ENCODE peak calls at places on chromosomes 11 and 22, in nine cellular contexts. C is lower lobe of right lung, B is PC-3, F is HepG2, E is uterus, W is cardiac muscle cell, U is left ventricle myocardium inferior, Z is OCI-LY7, S is fibroblast of lung. G is an unnamed sample.

GRCh38 chr11:35970445-35970844 is 26.6 kb downstream of the LDLRAD3 start:
- DNase-seq in Z (no peak), F (no peak), W (no peak), C (no peak), E (no peak), U (no peak), S (no peak), B (no peak), G (no peak)

GRCh38 chr22:30664798-30665197 is 2.9 kb downstream of the DUSP18 start:
- DNase-seq in S (no peak), F (no peak), W (no peak), E (no peak), U (no peak), B (no peak), Z (no peak), C (no peak), G (no peak)

GRCh38 chr22:49540571-49541450 is 286.9 kb downstream of the BRD1 start:
- DNase-seq in C (peak; percentile 38), W (no peak), U (no peak), E (no peak), F (no peak), S (no peak), B (no peak), Z (no peak), G (no peak)

GRCh38 chr22:50027639-50028537 is 15.3 kb upstream of the IL17REL start:
- DNase-seq in B (peak; percentile 73), E (no peak), C (peak; percentile 60), U (no peak), W (no peak), S (peak; percentile 9), F (no peak), Z (peak; percentile 9), G (no peak)

GRCh38 chr11:65918211-65919150 is at the start of gene C11orf68:
- DNase-seq in S (no peak), U (no peak), C (no peak), W (peak; percentile 63), Z (no peak), F (no peak), E (no peak), B (peak; percentile 50), G (peak; percentile 52)

GRCh38 chr11:61771995-61772455 is 19.6 kb downstream of the MYRF start:
- DNase-seq in W (peak; percentile 58), Z (no peak), F (no peak), S (no peak), B (no peak), C (no peak), E (no peak), U (no peak), G (no peak)

GRCh38 chr11:23124996-23125395 is 264.7 kb upstream of the CCDC179 start:
- DNase-seq in W (no peak), B (peak; percentile 9), S (peak; percentile 11), C (no peak), U (no peak), E (no peak), Z (no peak), F (peak; percentile 6), G (peak; percentile 15)

GRCh38 chr11:102802341-102802740 is 4.4 kb upstream of the MMP1 start:
- DNase-seq in B (peak; percentile 91), C (no peak), W (no peak), S (peak; percentile 92), Z (no peak), E (no peak), U (no peak), F (no peak), G (no peak)

GRCh38 chr11:104484784-104485554 is 321.0 kb upstream of the PDGFD start:
- DNase-seq in C (no peak), S (no peak), F (no peak), U (no peak), E (no peak), B (no peak), W (no peak), Z (no peak), G (no peak)

GRCh38 chr22:17109976-17110375 is 11.2 kb downstream of the TMEM121B start:
- DNase-seq in Z (no peak), W (no peak), E (no peak), F (no peak), B (no peak), U (no peak), C (no peak), S (no peak), G (no peak)

GRCh38 chr11:18203723-18204122 is 31.1 kb downstream of the MRGPRX4 start:
- DNase-seq in B (peak; percentile 12), E (no peak), S (no peak), W (peak; percentile 46), Z (no peak), C (no peak), F (peak; percentile 31), U (no peak), G (no peak)

GRCh38 chr11:36417154-36417553 is 92.9 kb downstream of the TRAF6 start:
- DNase-seq in C (no peak), E (no peak), B (no peak), F (no peak), S (no peak), W (no peak), U (no peak), Z (no peak), G (no peak)

GRCh38 chr22:38721551-38721950 is 15.8 kb downstream of the GTPBP1 start:
- DNase-seq in B (no peak), F (no peak), U (no peak), Z (no peak), C (no peak), E (no peak), W (no peak), S (no peak), G (no peak)

GRCh38 chr11:67615455-67616430 is 9.0 kb downstream of the NDUFV1 start:
- DNase-seq in Z (peak; percentile 67), W (peak; percentile 65), C (peak; percentile 65), U (no peak), E (no peak), S (no peak), F (peak; percentile 35), B (peak; percentile 62), G (peak; percentile 69)

GRCh38 chr11:88179141-88179540 is 3.9 kb upstream of the RAB38 start:
- DNase-seq in E (no peak), Z (no peak), U (no peak), F (no peak), S (peak; percentile 85), B (peak; percentile 94), W (no peak), C (no peak), G (no peak)

GRCh38 chr11:120141144-120142071 is 3.5 kb upstream of the TRIM29 start:
- DNase-seq in C (peak; percentile 10), Z (no peak), W (no peak), S (no peak), E (no peak), U (no peak), B (no peak), F (no peak), G (no peak)

GRCh38 chr22:33706100-33706499 is 214.2 kb downstream of the LARGE1 start:
- DNase-seq in F (no peak), S (no peak), C (no peak), B (no peak), U (no peak), W (peak; percentile 10), E (no peak), Z (no peak), G (no peak)

GRCh38 chr11:109926941-109927340 is 166.3 kb upstream of the ZC3H12C start:
- DNase-seq in E (no peak), Z (no peak), F (no peak), C (no peak), U (no peak), B (no peak), S (no peak), W (no peak), G (no peak)

GRCh38 chr11:11916981-11917399 is 75.2 kb downstream of the USP47 start:
- DNase-seq in S (peak; percentile 95), Z (no peak), W (no peak), C (no peak), E (no peak), B (peak; percentile 55), U (no peak), F (peak; percentile 2), G (no peak)

GRCh38 chr11:126416542-126417090 is 61.1 kb downstream of the ST3GAL4 start:
- DNase-seq in U (peak; percentile 91), Z (peak; percentile 62), W (peak; percentile 74), S (peak; percentile 80), F (no peak), C (peak; percentile 92), E (peak; percentile 93), B (no peak), G (peak; percentile 56)

DNA sequence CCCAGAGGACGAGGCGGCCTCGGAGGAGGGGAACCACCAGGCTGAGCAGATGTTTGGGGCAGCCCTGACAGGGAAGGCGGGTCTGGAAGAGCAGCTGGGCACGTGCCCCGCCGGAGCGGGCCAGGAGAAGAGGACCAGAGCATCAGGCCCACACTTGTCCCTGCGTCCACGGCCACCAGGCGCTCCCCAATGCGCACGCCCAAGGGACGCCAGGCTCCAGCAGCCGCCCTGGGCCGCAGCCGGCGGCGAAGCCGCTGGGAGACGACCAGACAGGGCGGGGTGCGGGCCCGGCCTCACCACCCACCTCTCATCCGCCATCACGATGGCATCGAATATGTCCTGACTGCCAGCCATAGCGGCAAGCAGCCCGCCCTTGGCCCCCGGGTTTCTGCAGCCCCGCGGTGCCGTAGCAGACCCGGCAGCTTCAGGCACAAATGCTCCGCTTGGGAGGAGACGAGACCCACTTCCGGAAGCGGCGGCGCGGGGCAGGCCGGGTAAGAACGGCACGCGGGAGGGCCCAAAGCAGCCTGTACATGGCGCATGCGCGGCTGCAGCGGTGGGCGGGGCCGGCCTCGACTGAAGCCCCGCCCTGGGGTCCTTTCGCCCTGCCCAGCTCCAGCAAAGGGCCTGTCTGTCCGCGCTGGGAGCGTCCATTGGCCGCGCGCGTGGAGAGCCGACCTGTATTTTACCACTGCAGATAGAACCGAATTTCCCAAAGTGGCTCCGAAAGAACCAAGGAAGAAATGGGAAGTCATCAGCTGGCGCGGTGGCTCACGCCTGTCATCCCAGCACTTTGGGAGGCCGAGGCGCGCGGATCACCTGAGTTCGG is at the start of gene LTO1:
- DNase-seq in S (peak; percentile 92), E (peak; percentile 98), W (peak; percentile 98), F (peak; percentile 88), Z (peak; percentile 93), C (peak; percentile 98), B (peak; percentile 98), U (peak; percentile 97), G (peak; percentile 93)
- H3K4me3 ChIP-seq in S (peak within 1 kb of the TSS; percentile 95), E (peak within 1 kb of the TSS; percentile 99), W (peak within 1 kb of the TSS; percentile 90), F (peak within 1 kb of the TSS; percentile 90), Z (peak within 1 kb of the TSS; percentile 98), C (peak within 1 kb of the TSS; percentile 99), B (peak within 1 kb of the TSS; percentile 81), U (peak within 1 kb of the TSS; percentile 92), G (peak within 1 kb of the TSS; percentile 75)

GRCh38 chr11:122898799-122899198 is 16.2 kb downstream of the JHY start:
- DNase-seq in C (no peak), B (no peak), S (no peak), W (no peak), E (no peak), U (no peak), F (no peak), Z (no peak), G (no peak)
- H3K36me3 ChIP-seq in C (no peaks in the 10 kb centered on the region), B (no peaks in the 10 kb centered on the region), S (no peaks in the 10 kb centered on the region), W (no peaks in the 10 kb centered on the region), E (no peaks in the 10 kb centered on the region), U (no peaks in the 10 kb centered on the region), F (no peaks in the 10 kb centered on the region), Z (no peaks in the 10 kb centered on the region), G (no peaks in the 10 kb centered on the region)

GRCh38 chr11:57482782-57483569 is 22.6 kb downstream of the RTN4RL2 start:
- DNase-seq in S (no peak), C (peak; percentile 56), Z (peak; percentile 57), E (no peak), W (peak; percentile 74), F (no peak), B (peak; percentile 32), U (peak; percentile 40), G (no peak)
- H3K4me3 ChIP-seq in S (no peak overlapping the region), C (peak overlapping the region; percentile 31), Z (peak overlapping the region; percentile 49), E (no peak overlapping the region), W (peak overlapping the region; percentile 41), F (no peak overlapping the region), B (peak overlapping the region; percentile 49), U (peak overlapping the region; percentile 55), G (no peak overlapping the region)

GRCh38 chr11:94877446-94878200 is 95.7 kb downstream of the CWC15 start:
- DNase-seq in W (no peak), C (no peak), B (no peak), U (no peak), S (peak; percentile 63), E (no peak), F (no peak), Z (no peak), G (no peak)
- H3K36me3 ChIP-seq in W (no peaks in the 10 kb centered on the region), C (peaks cover 45% of the 10 kb centered on the region), B (peaks cover 19% of the 10 kb centered on the region), U (peaks cover 95% of the 10 kb centered on the region), S (peaks cover 6% of the 10 kb centered on the region), E (no peaks in the 10 kb centered on the region), F (no peaks in the 10 kb centered on the region), Z (no peaks in the 10 kb centered on the region), G (no peaks in the 10 kb centered on the region)